ENCODE peak calls at places on chromosomes 16 and 17, in seven cellular contexts. N is amygdala; G is activated CD8-positive, alpha-beta T cell treated with anti-CD3 and anti-CD28 coated beads for 36 hours; X is NCI-H146; P is H9; Z is COR-L47; E is A172. F is an unnamed sample.

GRCh38 chr17:39668141-39668924 is at the start of gene PNMT:
- DNase-seq in Z (peak; percentile 66), X (peak; percentile 65), G (peak; percentile 82), E (no peak), N (no peak), P (peak; percentile 81), F (peak; percentile 42)

GRCh38 chr17:1137465-1137894 is 42.3 kb downstream of the ABR start:
- DNase-seq in G (peak; percentile 26), N (no peak), E (no peak), Z (no peak), X (peak; percentile 89), P (no peak), F (no peak)

GRCh38 chr16:8469102-8469778 is 121.1 kb downstream of the TMEM114 start:
- DNase-seq in E (no peak), P (no peak), X (no peak), G (no peak), Z (no peak), N (no peak), F (no peak)

GRCh38 chr17:75430159-75430748 is 24.8 kb upstream of the GRB2 start:
- DNase-seq in N (no peak), Z (no peak), E (peak; percentile 83), X (no peak), G (no peak), P (peak; percentile 77), F (no peak)

GRCh38 chr17:82105882-82106696 is 8.1 kb upstream of the FASN start:
- DNase-seq in P (peak; percentile 95), X (peak; percentile 96), N (no peak), E (peak; percentile 81), G (peak; percentile 80), Z (peak; percentile 91), F (no peak)

GRCh38 chr16:78689031-78689430 is 589.6 kb downstream of the WWOX start:
- DNase-seq in E (no peak), Z (no peak), P (no peak), N (no peak), G (no peak), X (peak; percentile 17), F (no peak)

GRCh38 chr16:775236-775796 is 12.9 kb downstream of the RPUSD1 start:
- DNase-seq in X (peak; percentile 58), G (no peak), P (no peak), E (no peak), N (no peak), Z (no peak), F (no peak)

GRCh38 chr16:89599451-89599858 is 14.0 kb upstream of the DPEP1 start:
- DNase-seq in X (peak; percentile 50), G (peak; percentile 75), Z (peak; percentile 47), E (peak; percentile 79), P (peak; percentile 89), N (no peak), F (no peak)

GRCh38 chr17:31274252-31274651 is 22.8 kb downstream of the OMG start:
- DNase-seq in P (no peak), G (no peak), X (peak; percentile 21), N (no peak), Z (peak; percentile 5), E (no peak), F (peak; percentile 36)

GRCh38 chr16:81517630-81518438 is 73.2 kb downstream of the CMIP start:
- DNase-seq in G (no peak), E (peak; percentile 84), X (no peak), P (no peak), Z (no peak), N (no peak), F (no peak)

GRCh38 chr16:84406006-84406963 is 37.9 kb downstream of the ATP2C2 start:
- DNase-seq in N (peak; percentile 43), X (no peak), G (no peak), P (no peak), E (no peak), Z (no peak), F (no peak)